ENCODE peak calls at places on chromosomes 4 and X, in four cellular contexts. E is stimulated activated CD8-positive, alpha-beta memory T cell treated with anti-CD3 and anti-CD28 coated beads, Interleukin-4, amount 100 ng/mL, for 4 hours; O is MM.1S; I is NCI-H446 treated with DMSO at 0.1 percent for 48 hours. Z is an unnamed sample.

GRCh38 chr4:116839826-116840225 is 245.6 kb downstream of the TRAM1L1 start:
- DNase-seq in E (no peak), I (no peak), O (no peak), Z (no peak)

GRCh38 chrX:154797006-154797405 is 8.3 kb downstream of the MPP1 start:
- DNase-seq in O (no peak), I (no peak), E (no peak), Z (no peak)

GRCh38 chr4:8463811-8464210 is 23.2 kb downstream of the TRMT44 start:
- DNase-seq in I (no peak), O (no peak), E (no peak), Z (no peak)

GRCh38 chr4:100257567-100257966 is 67.3 kb upstream of the DDIT4L start:
- DNase-seq in I (no peak), E (no peak), O (no peak), Z (no peak)

GRCh38 chr4:90950385-90950841 is 823.2 kb downstream of the CCSER1 start:
- DNase-seq in E (no peak), I (no peak), O (no peak), Z (no peak)

GRCh38 chr4:3860913-3861636 is 94.9 kb downstream of the ADRA2C start:
- DNase-seq in I (no peak), O (no peak), E (no peak), Z (no peak)

GRCh38 chrX:17735396-17735795 is 1.9 kb upstream of the SCML1 start:
- DNase-seq in O (no peak), I (no peak), E (no peak), Z (no peak)

GRCh38 chrX:15576019-15576418 is 24.7 kb downstream of the ACE2 start:
- DNase-seq in E (no peak), O (no peak), I (no peak), Z (no peak)

GRCh38 chrX:118631586-118631985 is 95.8 kb upstream of the IL13RA1 start:
- DNase-seq in O (no peak), I (no peak), E (no peak), Z (no peak)

GRCh38 chr4:121936101-121936500 is 15.8 kb downstream of the TRPC3 start:
- DNase-seq in E (no peak), I (no peak), O (no peak), Z (no peak)

GRCh38 chr4:98577956-98578355 is 80.5 kb downstream of the TSPAN5 start:
- DNase-seq in O (no peak), E (no peak), I (peak; percentile 5), Z (no peak)

GRCh38 chr4:73727685-73728084 is 12.7 kb upstream of the CXCL8 start:
- DNase-seq in O (no peak), I (no peak), E (no peak), Z (no peak)

GRCh38 chr4:60757986-60758385 is 442.1 kb upstream of the ADGRL3 start:
- DNase-seq in O (no peak), E (no peak), I (no peak), Z (no peak)

GRCh38 chrX:44245730-44246129 is 97.7 kb downstream of the EFHC2 start:
- DNase-seq in O (no peak), I (no peak), E (no peak), Z (no peak)

GRCh38 chr4:188196134-188196735 is 57.0 kb downstream of the TRIML1 start:
- DNase-seq in E (no peak), I (no peak), O (no peak), Z (no peak)

GRCh38 chr4:33837043-33837442 is 2407.3 kb downstream of the ARAP2 start:
- DNase-seq in E (no peak), I (no peak), O (no peak), Z (no peak)

GRCh38 chr4:72974694-72975487 is 94.6 kb downstream of the COX18 start:
- DNase-seq in E (no peak), O (no peak), I (no peak), Z (no peak)

GRCh38 chr4:130559268-130559667 is 1463.3 kb downstream of the C4orf33 start:
- DNase-seq in O (no peak), E (no peak), I (no peak), Z (no peak)

GRCh38 chr4:88964450-88964849 is 92.5 kb downstream of the FAM13A start:
- DNase-seq in E (no peak), I (no peak), O (no peak), Z (no peak)

GRCh38 chr4:112817933-112818921 is 181.3 kb downstream of the LARP7 start:
- DNase-seq in O (peak; percentile 31), E (no peak), I (peak; percentile 83), Z (no peak)

GRCh38 chr4:3410401-3411135 is 31.2 kb upstream of the HGFAC start:
- DNase-seq in O (no peak), I (no peak), E (no peak), Z (no peak)

GRCh38 chr4:106208481-106209460 is 107.2 kb downstream of the TBCK start:
- DNase-seq in I (no peak), E (no peak), O (no peak), Z (no peak)

GRCh38 chr4:184598753-184599491 is 50.3 kb downstream of the CASP3 start:
- DNase-seq in E (no peak), O (no peak), I (no peak), Z (no peak)

GRCh38 chr4:71453516-71453915 is 114.7 kb downstream of the SLC4A4 start:
- DNase-seq in O (no peak), I (no peak), E (no peak), Z (peak; percentile 94)

GRCh38 chr4:62791386-62791785 is 1591.3 kb downstream of the ADGRL3 start:
- DNase-seq in O (no peak), E (no peak), I (no peak), Z (no peak)

GRCh38 chr4:184136525-184136924 is 81.1 kb downstream of the ENPP6 start:
- DNase-seq in E (no peak), I (no peak), O (no peak), Z (no peak)

GRCh38 chrX:53476371-53476770 is 42.2 kb upstream of the HSD17B10 start:
- DNase-seq in O (no peak), I (no peak), E (no peak), Z (no peak)

GRCh38 chr4:152535236-152535902 is 523 bp downstream of the FBXW7 start:
- DNase-seq in E (no peak), O (peak; percentile 26), I (no peak), Z (no peak)

GRCh38 chrX:15790766-15791380 is 589 bp downstream of the ZRSR2 start:
- DNase-seq in I (no peak), E (no peak), O (no peak), Z (no peak)

GRCh38 chrX:120305531-120306145 is 5.6 kb downstream of the TMEM255A start:
- DNase-seq in I (no peak), E (no peak), O (no peak), Z (no peak)

GRCh38 chr4:95428216-95429085 is 120.3 kb downstream of the UNC5C start:
- DNase-seq in I (peak; percentile 47), O (no peak), E (no peak), Z (no peak)

GRCh38 chr4:183142566-183143545 is 43.8 kb downstream of the WWC2 start:
- DNase-seq in E (no peak), I (no peak), O (no peak), Z (no peak)

GRCh38 chr4:27010334-27010940 is 149.8 kb downstream of the STIM2 start:
- DNase-seq in O (peak; percentile 54), E (peak; percentile 28), I (peak; percentile 36), Z (peak; percentile 2)

GRCh38 chr4:71541541-71541940 is 202.7 kb downstream of the SLC4A4 start:
- DNase-seq in O (no peak), E (no peak), I (no peak), Z (no peak)

GRCh38 chrX:113675278-113675677 is 834.6 kb upstream of the AMOT start:
- DNase-seq in O (no peak), I (no peak), E (no peak), Z (no peak)

GRCh38 chr4:168781341-168781740 is 228.7 kb downstream of the CBR4 start:
- DNase-seq in O (no peak), I (no peak), E (no peak), Z (no peak)

Z was measured in cerebellar nuclear complex.